ENCODE peak calls at places on chromosome 3, in eight cellular contexts. O is brain microvascular endothelial cell; D is left lung; H is HFF-Myc; N is astrocyte of the cerebellum; T is lung; Z is cardiac muscle cell; W is CD8-positive, alpha-beta T cell. X is an unnamed sample.

GRCh38 chr3:13023251-13024055 is 49.8 kb downstream of the IQSEC1 start:
- DNase-seq in O (no peak), D (no peak), H (no peak), N (no peak), T (no peak), Z (no peak), W (no peak), X (no peak)

GRCh38 chr3:10764314-10765051 is 51.5 kb upstream of the SLC6A11 start:
- DNase-seq in O (no peak), D (no peak), H (no peak), N (no peak), T (no peak), Z (no peak), W (no peak), X (no peak)

GRCh38 chr3:20049275-20049674 is 9.0 kb downstream of the KAT2B start:
- DNase-seq in O (no peak), D (no peak), H (no peak), N (no peak), T (no peak), Z (no peak), W (no peak), X (no peak)

GRCh38 chr3:9514956-9515355 is 38.7 kb downstream of the LHFPL4 start:
- DNase-seq in O (no peak), D (no peak), H (no peak), N (no peak), T (no peak), Z (no peak), W (no peak), X (no peak)

GRCh38 chr3:15942462-15942861 is 144.7 kb upstream of the ANKRD28 start:
- DNase-seq in O (no peak), D (no peak), H (no peak), N (no peak), T (no peak), Z (no peak), W (no peak), X (no peak)

GRCh38 chr3:132237652-132238032 is 79.6 kb upstream of the ACP3 start:
- DNase-seq in O (no peak), D (no peak), H (no peak), N (no peak), T (no peak), Z (no peak), W (no peak), X (no peak)

GRCh38 chr3:54877675-54878544 is 49.9 kb downstream of the LRTM1 start:
- DNase-seq in O (no peak), D (no peak), H (no peak), N (no peak), T (no peak), Z (no peak), W (no peak), X (no peak)

GRCh38 chr3:188729422-188729821 is 442.3 kb upstream of the TPRG1 start:
- DNase-seq in O (no peak), D (no peak), H (no peak), N (no peak), T (no peak), Z (no peak), W (no peak), X (no peak)

GRCh38 chr3:53318522-53318921 is 28.8 kb downstream of the DCP1A start:
- DNase-seq in O (peak), D (no peak), H (peak), N (peak), T (no peak), Z (peak), W (no peak), X (peak)

GRCh38 chr3:25973111-25973510 is 183.2 kb downstream of the OXSM start:
- DNase-seq in O (no peak), D (no peak), H (no peak), N (no peak), T (no peak), Z (no peak), W (no peak), X (no peak)

GRCh38 chr3:141646760-141647561 is 91.1 kb upstream of the RNF7 start:
- DNase-seq in O (peak), D (no peak), H (peak), N (no peak), T (peak), Z (peak), W (no peak), X (peak)

GRCh38 chr3:182969277-182969676 is 11.1 kb downstream of the DCUN1D1 start:
- DNase-seq in O (peak), D (no peak), H (peak), N (peak), T (no peak), Z (peak), W (no peak), X (peak)

GRCh38 chr3:142275856-142276255 is 50.5 kb upstream of the GK5 start:
- DNase-seq in O (peak), D (no peak), H (no peak), N (peak), T (no peak), Z (peak), W (no peak), X (peak)

GRCh38 chr3:10445561-10445960 is 59.8 kb downstream of the ATP2B2 start:
- DNase-seq in O (no peak), D (no peak), H (no peak), N (no peak), T (no peak), Z (peak), W (no peak), X (no peak)

GRCh38 chr3:188361888-188362287 is 207.9 kb downstream of the LPP start:
- DNase-seq in O (no peak), D (no peak), H (no peak), N (no peak), T (no peak), Z (no peak), W (no peak), X (no peak)

GRCh38 chr3:165753560-165753959 is 83.7 kb downstream of the BCHE start:
- DNase-seq in O (peak), D (no peak), H (no peak), N (no peak), T (no peak), Z (peak), W (no peak), X (peak)

GRCh38 chr3:169744332-169745054 is 20.4 kb downstream of the TERC start:
- DNase-seq in O (no peak), D (no peak), H (no peak), N (no peak), T (no peak), Z (peak), W (no peak), X (peak)

GRCh38 chr3:30597131-30597768 is 9.2 kb upstream of the TGFBR2 start:
- DNase-seq in O (peak), D (no peak), H (peak), N (peak), T (no peak), Z (peak), W (no peak), X (peak)

GRCh38 chr3:78847603-78848002 is 920.2 kb downstream of the ROBO1 start:
- DNase-seq in O (no peak), D (no peak), H (no peak), N (no peak), T (no peak), Z (no peak), W (no peak), X (no peak)

GRCh38 chr3:194103475-194103874 is 32.5 kb upstream of the HES1 start:
- DNase-seq in O (no peak), D (no peak), H (no peak), N (no peak), T (no peak), Z (no peak), W (no peak), X (no peak)

GRCh38 chr3:191066669-191067068 is 132.4 kb upstream of the OSTN start:
- DNase-seq in O (no peak), D (no peak), H (no peak), N (peak), T (no peak), Z (peak), W (no peak), X (peak)

GRCh38 chr3:64238971-64239667 is 13.9 kb upstream of the PRICKLE2 start:
- DNase-seq in O (peak), D (peak), H (peak), N (peak), T (peak), Z (peak), W (no peak), X (peak)

GRCh38 chr3:29759443-29760033 is 478.7 kb downstream of the RBMS3 start:
- DNase-seq in O (no peak), D (no peak), H (no peak), N (no peak), T (no peak), Z (peak), W (no peak), X (peak)

GRCh38 chr3:10505050-10505790 is at the start of gene ATP2B2:
- DNase-seq in O (no peak), D (no peak), H (no peak), N (no peak), T (no peak), Z (no peak), W (no peak), X (peak)

GRCh38 chr3:37543692-37544091 is 318.0 kb upstream of the CTDSPL start:
- DNase-seq in O (no peak), D (no peak), H (no peak), N (no peak), T (no peak), Z (no peak), W (no peak), X (no peak)

GRCh38 chr3:66485291-66485968 is 15.4 kb downstream of the LRIG1 start:
- DNase-seq in O (peak), D (no peak), H (peak), N (no peak), T (no peak), Z (peak), W (no peak), X (peak)

GRCh38 chr3:124429129-124429815 is 301.0 kb upstream of the UMPS start:
- DNase-seq in O (peak), D (no peak), H (peak), N (no peak), T (no peak), Z (peak), W (no peak), X (peak)

GRCh38 chr3:13850161-13850945 is 29.5 kb downstream of the WNT7A start:
- DNase-seq in O (no peak), D (peak), H (no peak), N (no peak), T (peak), Z (no peak), W (no peak), X (no peak)

GRCh38 chr3:106010829-106011228 is 142.0 kb upstream of the CBLB start:
- DNase-seq in O (no peak), D (no peak), H (no peak), N (no peak), T (no peak), Z (no peak), W (no peak), X (no peak)

DNA sequence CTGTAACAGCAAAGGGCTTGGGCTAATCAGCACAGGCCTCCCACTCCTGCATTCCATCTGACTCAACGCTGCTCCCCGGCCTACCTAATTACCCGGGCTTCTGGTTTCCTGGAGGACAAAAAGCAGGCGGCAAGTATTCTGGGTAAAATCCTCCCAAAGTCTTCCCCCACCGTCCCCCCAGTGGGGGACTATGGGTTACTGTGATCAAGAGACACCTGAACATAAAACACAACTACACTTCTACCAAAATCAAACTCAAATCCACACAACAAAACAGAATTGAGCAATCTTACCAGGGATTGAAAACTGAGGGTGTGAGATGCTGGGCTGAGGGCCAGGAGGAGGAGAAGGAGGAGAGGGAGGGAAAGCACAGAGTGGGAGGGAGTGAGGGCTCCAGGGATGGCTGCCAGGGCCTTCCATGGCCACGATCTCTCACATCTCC is 8.9 kb upstream of the NCKIPSD start:
- DNase-seq in O (peak), D (no peak), H (peak), N (peak), T (peak), Z (peak), W (no peak), X (peak)
- H3K4me3 ChIP-seq in O (peak), D (no peak), H (peak), N (peak), T (no peak), Z (no peak), W (no peak), X (peak)

GRCh38 chr3:32873491-32874130 is 55.8 kb downstream of the TRIM71 start:
- DNase-seq in O (no peak), D (no peak), H (no peak), N (no peak), T (no peak), Z (no peak), W (no peak), X (no peak)
- TF ChIP-seq CTCF in O (no peak), D (no peak), H (no peak), N (no peak), T (no peak), Z (no peak), W (no peak), X (no peak)

DNA sequence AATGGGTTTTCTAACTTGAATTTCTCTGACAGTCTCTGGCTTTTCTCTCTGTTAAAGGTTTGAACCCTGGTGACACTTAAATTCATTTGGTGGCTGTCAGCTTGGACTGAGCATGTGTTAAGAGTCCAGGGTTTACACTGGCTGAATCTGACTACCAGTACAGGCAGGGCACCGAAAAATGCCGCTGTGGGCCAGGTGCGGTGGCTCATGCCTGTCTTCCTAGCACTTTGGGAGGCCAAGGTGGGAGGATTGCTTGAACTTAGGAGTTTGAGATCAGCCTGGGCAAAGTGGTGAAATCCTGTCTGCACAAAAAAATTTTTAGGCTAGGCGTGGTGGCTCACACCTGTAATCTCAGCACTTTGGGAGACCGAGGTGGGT is 1.8 kb downstream of the MANF start:
- DNase-seq in O (no peak), D (no peak), H (no peak), N (no peak), T (no peak), Z (no peak), W (no peak), X (no peak)
- H3K4me3 ChIP-seq in O (peak), D (peak), H (peak), N (peak), T (no peak), Z (no peak), W (no peak), X (peak)

GRCh38 chr3:65422154-65422553 is 616.6 kb downstream of the MAGI1 start:
- DNase-seq in O (no peak), D (no peak), H (no peak), N (no peak), T (no peak), Z (no peak), W (no peak), X (no peak)

GRCh38 chr3:65425880-65426279 is 612.8 kb downstream of the MAGI1 start:
- DNase-seq in O (peak), D (no peak), H (no peak), N (peak), T (no peak), Z (peak), W (no peak), X (peak)
- TF ChIP-seq CTCF in O (peak), D (no peak), H (peak), N (peak), T (no peak), Z (peak), W (no peak), X (peak)

GRCh38 chr3:168044049-168044448 is 51.7 kb downstream of the GOLIM4 start:
- DNase-seq in O (no peak), D (no peak), H (no peak), N (no peak), T (no peak), Z (no peak), W (no peak), X (no peak)

GRCh38 chr3:168036654-168037419 is 58.9 kb downstream of the GOLIM4 start:
- DNase-seq in O (no peak), D (peak), H (no peak), N (no peak), T (no peak), Z (no peak), W (no peak), X (no peak)

GRCh38 chr3:168040624-168041208 is 55.0 kb downstream of the GOLIM4 start:
- DNase-seq in O (peak), D (no peak), H (peak), N (peak), T (no peak), Z (peak), W (no peak), X (peak)
- H3K4me3 ChIP-seq in O (no peak), D (no peak), H (no peak), N (no peak), T (no peak), Z (no peak), W (no peak), X (no peak)

X was measured in astrocyte of the spinal cord.